ENCODE peak calls at places on chromosomes 7 and 10, in five cellular contexts. D is Peyer's patch; B is CD8-positive, alpha-beta T cell; J is heart left ventricle; H is neural progenitor cell. M is an unnamed sample.
A peak's percentile ranks its signal among the peaks of the same experiment; 100 is the strongest.

GRCh38 chr7:2621061-2621828 is 10.5 kb upstream of the TTYH3 start:
- DNase-seq in D (peak; percentile 81), B (no peak), J (no peak), H (peak; percentile 72), M (no peak)

GRCh38 chr7:36726311-36726710 is 2.0 kb upstream of the AOAH start:
- DNase-seq in D (no peak), B (no peak), J (no peak), H (no peak), M (no peak)

GRCh38 chr7:121561717-121562116 is 165.6 kb upstream of the FAM3C start:
- DNase-seq in D (no peak), B (no peak), J (no peak), H (no peak), M (no peak)

GRCh38 chr10:76017026-76017732 is 585.8 kb downstream of the LRMDA start:
- DNase-seq in D (no peak), B (no peak), J (no peak), H (peak; percentile 31), M (no peak)

GRCh38 chr7:119733480-119733879 is 539.5 kb upstream of the KCND2 start:
- DNase-seq in D (no peak), B (no peak), J (no peak), H (no peak), M (no peak)

GRCh38 chr10:92691591-92692084 is 1.9 kb downstream of the HHEX start:
- DNase-seq in D (peak; percentile 84), B (no peak), J (peak; percentile 63), H (peak; percentile 70), M (peak; percentile 5)

GRCh38 chr10:12943425-12943824 is 58.1 kb downstream of the CCDC3 start:
- DNase-seq in D (no peak), B (no peak), J (no peak), H (no peak), M (no peak)

GRCh38 chr10:20990604-20991003 is 93.5 kb upstream of the NEBL start:
- DNase-seq in D (no peak), B (no peak), J (no peak), H (peak; percentile 62), M (no peak)

GRCh38 chr10:43648083-43648391 is 644 bp downstream of the ZNF32 start:
- DNase-seq in D (no peak), B (no peak), J (no peak), H (no peak), M (no peak)

GRCh38 chr7:28165221-28165807 is 15.3 kb downstream of the JAZF1 start:
- DNase-seq in D (no peak), B (no peak), J (no peak), H (peak; percentile 13), M (no peak)

GRCh38 chr10:125114761-125115391 is 45.5 kb downstream of the CTBP2 start:
- DNase-seq in D (peak; percentile 15), B (no peak), J (no peak), H (no peak), M (no peak)

GRCh38 chr10:35453855-35454532 is 117.7 kb downstream of the CCNY start:
- DNase-seq in D (no peak), B (no peak), J (no peak), H (no peak), M (no peak)

GRCh38 chr10:133456041-133456951 is 2.6 kb downstream of the SCART1 start:
- DNase-seq in D (no peak), B (no peak), J (no peak), H (no peak), M (no peak)

GRCh38 chr7:95636140-95636539 is 39.8 kb upstream of the PDK4 start:
- DNase-seq in D (no peak), B (no peak), J (no peak), H (no peak), M (no peak)

GRCh38 chr7:46424934-46425333 is 503.9 kb upstream of the IGFBP3 start:
- DNase-seq in D (no peak), B (no peak), J (no peak), H (no peak), M (no peak)

GRCh38 chr10:14532473-14533251 is 201.9 kb upstream of the FRMD4A start:
- DNase-seq in D (peak; percentile 83), B (no peak), J (no peak), H (no peak), M (no peak)

GRCh38 chr10:86601956-86602592 is 52.3 kb upstream of the OPN4 start:
- DNase-seq in D (no peak), B (no peak), J (no peak), H (no peak), M (no peak)

GRCh38 chr7:127266047-127266446 is 13.3 kb upstream of the GRM8 start:
- DNase-seq in D (no peak), B (no peak), J (no peak), H (no peak), M (no peak)

GRCh38 chr10:71529203-71529537 is 132.4 kb downstream of the CDH23 start:
- DNase-seq in D (no peak), B (no peak), J (no peak), H (no peak), M (no peak)

GRCh38 chr7:26202019-26202985 is 757 bp downstream of the CBX3 start:
- DNase-seq in D (peak; percentile 78), B (peak; percentile 47), J (peak; percentile 62), H (peak; percentile 73), M (no peak)

GRCh38 chr10:72274730-72275350 is 1.1 kb downstream of the DDIT4 start:
- DNase-seq in D (peak; percentile 90), B (peak; percentile 61), J (peak; percentile 77), H (peak; percentile 68), M (no peak)

GRCh38 chr10:11192304-11193018 is 174.8 kb downstream of the CELF2 start:
- DNase-seq in D (no peak), B (no peak), J (peak; percentile 65), H (no peak), M (no peak)

GRCh38 chr10:43304687-43305333 is 37.9 kb upstream of the RASGEF1A start:
- DNase-seq in D (peak; percentile 88), B (peak; percentile 58), J (peak; percentile 77), H (peak; percentile 72), M (no peak)

GRCh38 chr7:74183142-74183541 is 9.0 kb downstream of the EIF4H start:
- DNase-seq in D (no peak), B (no peak), J (no peak), H (no peak), M (no peak)

GRCh38 chr7:74187915-74188675 is 13.9 kb downstream of the EIF4H start:
- DNase-seq in D (peak; percentile 21), B (no peak), J (no peak), H (no peak), M (no peak)

GRCh38 chr7:74185016-74185415 is 10.9 kb downstream of the EIF4H start:
- DNase-seq in D (no peak), B (no peak), J (no peak), H (no peak), M (no peak)

GRCh38 chr7:74183653-74184450 is 9.7 kb downstream of the EIF4H start:
- DNase-seq in D (peak; percentile 63), B (no peak), J (no peak), H (peak; percentile 43), M (no peak)

GRCh38 chr7:74185636-74186035 is 11.5 kb downstream of the EIF4H start:
- DNase-seq in D (no peak), B (no peak), J (no peak), H (no peak), M (no peak)
- H3K4me1 ChIP-seq in D (peaks cover 4% of the 10 kb centered on the region), B (peaks cover 57% of the 10 kb centered on the region), J (peaks cover 65% of the 10 kb centered on the region), H (no peaks in the 10 kb centered on the region), M (no peaks in the 10 kb centered on the region)

DNA sequence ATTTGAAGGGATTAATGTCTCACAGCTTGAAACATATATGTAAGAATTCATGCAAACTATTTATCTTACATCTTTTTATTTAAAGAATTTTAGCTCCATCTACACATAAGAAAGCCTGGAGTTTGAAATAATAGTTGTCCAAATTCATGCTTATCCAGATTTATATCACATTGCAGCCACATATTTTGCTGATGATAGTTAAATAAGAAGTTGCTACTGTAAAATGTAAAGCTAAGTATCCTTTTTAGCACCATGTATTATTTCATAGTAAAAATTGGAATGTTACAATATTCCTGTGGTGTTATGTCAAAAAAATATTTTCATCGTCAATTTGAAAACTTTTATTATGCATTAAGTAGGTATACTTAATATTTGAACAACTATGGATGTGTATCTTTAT is 27.3 kb upstream of the UMAD1 start:
- DNase-seq in D (no peak), B (no peak), J (no peak), H (no peak), M (no peak)
- H3K36me3 ChIP-seq in D (no peaks in the 10 kb centered on the region), B (no peaks in the 10 kb centered on the region), J (no peaks in the 10 kb centered on the region), H (no peaks in the 10 kb centered on the region), M (no peaks in the 10 kb centered on the region)

GRCh38 chr7:87219545-87220025 is at the start of gene TMEM243:
- DNase-seq in D (peak; percentile 95), B (peak; percentile 73), J (peak; percentile 88), H (peak; percentile 67), M (no peak)

GRCh38 chr7:87217983-87218653 is 1.4 kb downstream of the TMEM243 start:
- DNase-seq in D (no peak), B (no peak), J (no peak), H (no peak), M (no peak)

GRCh38 chr7:87215051-87215450 is 4.5 kb downstream of the TMEM243 start:
- DNase-seq in D (no peak), B (no peak), J (no peak), H (no peak), M (no peak)

GRCh38 chr7:87218941-87219544 is 489 bp downstream of the TMEM243 start:
- DNase-seq in D (peak; percentile 82), B (no peak), J (peak; percentile 64), H (peak; percentile 61), M (no peak)

GRCh38 chr7:87216701-87217508 is 2.6 kb downstream of the TMEM243 start:
- DNase-seq in D (peak; percentile 76), B (no peak), J (no peak), H (no peak), M (no peak)
- H3K4me3 ChIP-seq in D (no peak overlapping the region), B (peak overlapping the region; percentile 94), J (no peak overlapping the region), H (no peak overlapping the region), M (no peak overlapping the region)

DNA sequence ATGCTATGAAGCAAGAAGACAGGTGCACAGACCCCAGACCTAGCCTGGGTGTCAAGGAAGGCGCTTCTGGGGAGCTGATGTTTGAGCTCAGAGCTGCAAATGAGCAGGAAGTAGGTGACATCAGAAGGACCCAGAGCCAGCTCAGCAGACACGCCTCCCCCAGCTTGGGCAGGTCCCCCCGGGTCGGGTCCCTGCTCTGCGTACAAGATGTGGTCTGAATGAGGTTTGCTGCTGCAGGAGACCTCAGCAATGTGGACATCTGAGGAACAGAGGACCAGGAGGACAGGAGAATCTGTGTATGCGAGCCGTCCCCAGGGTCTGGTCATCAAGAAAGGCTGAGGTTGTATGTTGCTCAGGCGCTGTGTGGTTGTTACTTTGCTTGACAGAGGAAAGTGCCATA is 51.8 kb downstream of the TACC2 start:
- DNase-seq in D (no peak), B (no peak), J (no peak), H (no peak), M (no peak)
- H3K4me1 ChIP-seq in D (no peaks in the 10 kb centered on the region), B (no peaks in the 10 kb centered on the region), J (peaks cover 23% of the 10 kb centered on the region), H (peaks cover 28% of the 10 kb centered on the region), M (peaks cover 6% of the 10 kb centered on the region)

M was measured in iPS DF 6.9.